ENCODE peak calls at places on chromosome 11, in five cellular contexts. X is frontal cortex; U is astrocyte of the spinal cord; L is CD8-positive, alpha-beta memory T cell; F is activated naive CD8-positive, alpha-beta T cell treated with anti-CD3 and anti-CD28 coated beads, Interleukin-2, amount 10 ng/mL, durations not matched to agents 7 days and 5 days. M is an unnamed sample.

GRCh38 chr11:128463386-128463829 is 124.0 kb downstream of the ETS1 start:
- DNase-seq in F (no peak), X (no peak), U (peak), L (no peak), M (no peak)

GRCh38 chr11:68549789-68550484 is 89.4 kb downstream of the PPP6R3 start:
- DNase-seq in F (no peak), U (no peak), L (no peak), X (no peak), M (no peak)

GRCh38 chr11:32092581-32093170 is 1.8 kb downstream of the RCN1 start:
- DNase-seq in U (no peak), F (no peak), X (no peak), L (no peak), M (no peak)

GRCh38 chr11:3880724-3881123 is 25.3 kb downstream of the STIM1 start:
- DNase-seq in F (no peak), L (no peak), U (peak), X (no peak), M (no peak)

GRCh38 chr11:69435161-69435990 is 46.1 kb upstream of the LINC01488 start:
- DNase-seq in X (no peak), L (no peak), F (no peak), U (no peak), M (no peak)

GRCh38 chr11:46902694-46903093 is 15.7 kb downstream of the LRP4 start:
- DNase-seq in U (no peak), L (no peak), X (no peak), F (no peak), M (no peak)

GRCh38 chr11:110447343-110447742 is 17.6 kb downstream of the FDX1 start:
- DNase-seq in L (no peak), F (no peak), X (no peak), U (no peak), M (no peak)

GRCh38 chr11:61694971-61695706 is 14.9 kb downstream of the DAGLA start:
- DNase-seq in X (no peak), U (no peak), F (no peak), L (no peak), M (no peak)

GRCh38 chr11:4544891-4545290 is at the start of gene OR52M1:
- DNase-seq in X (no peak), U (no peak), L (no peak), F (no peak), M (no peak)

GRCh38 chr11:2523821-2524391 is 79.1 kb downstream of the KCNQ1 start:
- DNase-seq in L (peak), X (no peak), F (peak), U (no peak), M (no peak)

GRCh38 chr11:115463606-115464005 is 40.6 kb downstream of the CADM1 start:
- DNase-seq in U (no peak), L (no peak), X (no peak), F (no peak), M (no peak)

GRCh38 chr11:122634507-122634906 is 21.0 kb upstream of the UBASH3B start:
- DNase-seq in X (no peak), U (peak), L (no peak), F (no peak), M (no peak)

GRCh38 chr11:95232666-95233065 is 1.7 kb upstream of the SESN3 start:
- DNase-seq in U (no peak), F (no peak), X (no peak), L (no peak), M (no peak)

GRCh38 chr11:59560290-59560701 is 49.0 kb downstream of the OR4D9 start:
- DNase-seq in X (peak), L (peak), F (no peak), U (peak), M (peak)

GRCh38 chr11:117345039-117345438 is 17.4 kb downstream of the CEP164 start:
- DNase-seq in F (no peak), X (no peak), U (no peak), L (no peak), M (no peak)

GRCh38 chr11:67347964-67348749 is 5.2 kb downstream of the POLD4 start:
- DNase-seq in F (no peak), L (no peak), U (no peak), X (no peak), M (no peak)

GRCh38 chr11:12377824-12378593 is 638 bp downstream of the PARVA start:
- DNase-seq in F (peak), L (no peak), U (peak), X (peak), M (no peak)

GRCh38 chr11:60459345-60459744 is 3.7 kb downstream of the MS4A1 start:
- DNase-seq in X (no peak), F (no peak), U (no peak), L (no peak), M (no peak)

GRCh38 chr11:119258180-119258579 is 52.0 kb downstream of the CBL start:
- DNase-seq in X (no peak), U (no peak), L (no peak), F (no peak), M (no peak)

GRCh38 chr11:76207642-76208378 is 1.5 kb upstream of the WNT11 start:
- DNase-seq in L (peak), U (peak), X (peak), F (peak), M (peak)

GRCh38 chr11:71301046-71301857 is 48.9 kb upstream of the SHANK2 start:
- DNase-seq in U (no peak), L (no peak), F (no peak), X (no peak), M (no peak)

GRCh38 chr11:14676068-14676467 is 32.5 kb downstream of the PDE3B start:
- DNase-seq in X (no peak), U (no peak), F (no peak), L (no peak), M (no peak)

GRCh38 chr11:67006029-67006884 is 16.7 kb upstream of the SYT12 start:
- DNase-seq in L (no peak), U (no peak), X (peak), F (no peak), M (no peak)

GRCh38 chr11:10592331-10592730 is 23.9 kb upstream of the LYVE1 start:
- DNase-seq in U (peak), F (no peak), L (no peak), X (no peak), M (no peak)